ENCODE peak calls at places on chromosome 22, in five cellular contexts. S, C, B, Y and E are unnamed samples.

GRCh38 chr22:43183496-43184263 is 3.3 kb downstream of the TTLL12 start:
- DNase-seq in S (no peak), C (peak; percentile 32), B (no peak), Y (peak; percentile 63), E (no peak)

GRCh38 chr22:21698430-21699329 is 32.9 kb downstream of the PPIL2 start:
- DNase-seq in S (no peak), C (no peak), B (no peak), Y (no peak), E (no peak)

GRCh38 chr22:47835726-47836125 is 1073.3 kb downstream of the TBC1D22A start:
- DNase-seq in S (no peak), C (peak; percentile 82), B (no peak), Y (no peak), E (no peak)

GRCh38 chr22:30863161-30863833 is 105.3 kb downstream of the MORC2 start:
- DNase-seq in S (peak; percentile 48), C (peak; percentile 23), B (no peak), Y (peak; percentile 42), E (peak; percentile 58)

GRCh38 chr22:24040946-24041345 is 29.8 kb downstream of the CABIN1 start:
- DNase-seq in S (no peak), C (no peak), B (no peak), Y (no peak), E (no peak)

GRCh38 chr22:41367039-41367679 is 14.6 kb upstream of the TEF start:
- DNase-seq in S (peak; percentile 97), C (peak; percentile 91), B (peak; percentile 97), Y (peak; percentile 99), E (peak; percentile 94)

GRCh38 chr22:40033586-40034380 is 39.0 kb downstream of the FAM83F start:
- DNase-seq in S (no peak), C (no peak), B (no peak), Y (no peak), E (no peak)

GRCh38 chr22:24076091-24076867 is 65.2 kb downstream of the CABIN1 start:
- DNase-seq in S (no peak), C (no peak), B (no peak), Y (peak; percentile 48), E (no peak)

GRCh38 chr22:33785283-33785991 is 134.8 kb downstream of the LARGE1 start:
- DNase-seq in S (no peak), C (peak; percentile 62), B (no peak), Y (no peak), E (no peak)

GRCh38 chr22:29269731-29270474 is 1.8 kb downstream of the EWSR1 start:
- DNase-seq in S (no peak), C (no peak), B (no peak), Y (no peak), E (no peak)

GRCh38 chr22:22812031-22812905 is 75.3 kb upstream of the IGLL5 start:
- DNase-seq in S (no peak), C (no peak), B (no peak), Y (no peak), E (no peak)